ENCODE peak calls at places on chromosomes 5 and 9, in eight cellular contexts. One of them, this sample, is unnamed.

GRCh38 chr5:72882989-72883388 is 66.5 kb downstream of the TNPO1 start:
- DNase-seq in prostate gland: no peak
- DNase-seq in IMR-90: no peak
- DNase-seq in testis: no peak
- DNase-seq in transverse colon: no peak
- DNase-seq in A549: no peak
- DNase-seq in heart left ventricle: no peak
- DNase-seq in uterus: no peak
- DNase-seq in this sample: no peak

GRCh38 chr9:27351438-27351837 is 54.5 kb upstream of the EQTN start:
- DNase-seq in prostate gland: no peak
- DNase-seq in transverse colon: no peak
- DNase-seq in uterus: peak; percentile 81
- DNase-seq in testis: peak; percentile 75
- DNase-seq in A549: no peak
- DNase-seq in IMR-90: no peak
- DNase-seq in heart left ventricle: no peak
- DNase-seq in this sample: no peak

GRCh38 chr5:10438301-10438700 is 3.4 kb upstream of the ROPN1L start:
- DNase-seq in A549: no peak
- DNase-seq in uterus: no peak
- DNase-seq in heart left ventricle: no peak
- DNase-seq in prostate gland: no peak
- DNase-seq in testis: no peak
- DNase-seq in transverse colon: no peak
- DNase-seq in IMR-90: no peak
- DNase-seq in this sample: no peak

GRCh38 chr9:133786371-133786753 is 48.2 kb upstream of the SARDH start:
- DNase-seq in heart left ventricle: peak; percentile 46
- DNase-seq in testis: no peak
- DNase-seq in prostate gland: no peak
- DNase-seq in uterus: no peak
- DNase-seq in IMR-90: no peak
- DNase-seq in A549: no peak
- DNase-seq in transverse colon: peak; percentile 22
- DNase-seq in this sample: no peak

GRCh38 chr5:36881807-36882206 is 5.2 kb downstream of the NIPBL start:
- DNase-seq in transverse colon: no peak
- DNase-seq in uterus: no peak
- DNase-seq in A549: no peak
- DNase-seq in prostate gland: no peak
- DNase-seq in testis: no peak
- DNase-seq in IMR-90: no peak
- DNase-seq in heart left ventricle: no peak
- DNase-seq in this sample: no peak

GRCh38 chr5:57221049-57221568 is 47.2 kb downstream of the GPBP1 start:
- DNase-seq in heart left ventricle: no peak
- DNase-seq in uterus: no peak
- DNase-seq in testis: no peak
- DNase-seq in A549: peak; percentile 42
- DNase-seq in IMR-90: peak; percentile 65
- DNase-seq in prostate gland: peak; percentile 38
- DNase-seq in transverse colon: no peak
- DNase-seq in this sample: no peak

GRCh38 chr5:139664273-139664693 is 16.1 kb downstream of the CXXC5 start:
- DNase-seq in heart left ventricle: no peak
- DNase-seq in A549: no peak
- DNase-seq in uterus: no peak
- DNase-seq in transverse colon: no peak
- DNase-seq in prostate gland: no peak
- DNase-seq in IMR-90: no peak
- DNase-seq in testis: peak; percentile 47
- DNase-seq in this sample: no peak

GRCh38 chr9:133991211-133991921 is 758 bp downstream of the VAV2 start:
- DNase-seq in prostate gland: no peak
- DNase-seq in uterus: no peak
- DNase-seq in A549: no peak
- DNase-seq in IMR-90: no peak
- DNase-seq in heart left ventricle: no peak
- DNase-seq in testis: no peak
- DNase-seq in transverse colon: peak; percentile 29
- DNase-seq in this sample: no peak

DNA sequence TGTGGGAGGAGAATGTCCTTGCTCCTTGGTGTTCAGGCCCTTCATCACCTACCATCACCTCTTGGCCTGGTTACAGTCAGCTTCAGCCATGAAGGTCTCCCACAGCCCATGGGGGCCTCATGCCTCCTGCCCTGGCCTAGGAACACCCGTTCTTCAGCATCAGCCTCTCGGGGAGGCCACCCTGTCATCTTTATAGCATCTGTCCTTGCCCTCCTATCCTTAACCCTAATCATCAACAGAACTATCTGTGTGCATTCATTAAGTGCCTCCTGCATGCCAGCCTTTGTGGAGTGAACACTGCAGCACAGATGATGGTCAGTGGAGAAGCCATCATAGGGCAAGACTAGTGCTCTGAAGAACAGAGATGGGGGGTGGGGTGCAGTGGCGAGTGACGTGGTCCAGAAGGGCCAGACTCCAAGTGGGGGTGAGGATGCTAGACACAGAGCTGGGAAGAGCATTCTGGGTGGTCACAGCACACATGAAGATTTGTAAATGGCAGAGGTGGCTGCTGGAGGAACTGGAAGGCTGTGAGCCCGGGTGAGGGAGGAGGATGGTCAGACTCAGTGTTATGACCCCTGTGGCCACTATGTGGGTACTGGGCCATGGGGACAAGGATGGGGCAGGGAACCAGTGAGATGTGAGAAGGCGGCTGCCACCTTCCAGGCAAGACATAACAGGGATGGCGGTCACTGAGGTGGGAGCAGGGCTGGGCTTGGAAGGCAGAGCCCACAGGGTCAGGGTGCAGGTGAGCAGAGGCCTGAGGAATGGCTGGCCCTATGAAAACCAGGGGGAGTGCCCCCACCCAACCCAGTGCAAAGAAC is 3.6 kb upstream of the CARD19 start:
- DNase-seq in uterus: peak; percentile 15
- DNase-seq in transverse colon: peak; percentile 7
- DNase-seq in heart left ventricle: no peak
- DNase-seq in IMR-90: no peak
- DNase-seq in A549: no peak
- DNase-seq in prostate gland: no peak
- DNase-seq in testis: peak; percentile 10
- DNase-seq in this sample: no peak
- H3K27ac ChIP-seq in uterus: peak overlapping the region; percentile 63
- H3K27ac ChIP-seq in transverse colon: no peak overlapping the region
- H3K27ac ChIP-seq in heart left ventricle: peak overlapping the region; percentile 98
- H3K27ac ChIP-seq in IMR-90: peak overlapping the region; percentile 10
- H3K27ac ChIP-seq in A549: peak overlapping the region; percentile 70
- H3K27ac ChIP-seq in prostate gland: no peak overlapping the region
- H3K27ac ChIP-seq in testis: no peak overlapping the region
- H3K27ac ChIP-seq in this sample: peak overlapping the region; percentile 97

GRCh38 chr9:136676297-136676794 is 10.9 kb downstream of the AGPAT2 start:
- DNase-seq in uterus: no peak
- DNase-seq in transverse colon: no peak
- DNase-seq in IMR-90: no peak
- DNase-seq in prostate gland: no peak
- DNase-seq in A549: no peak
- DNase-seq in heart left ventricle: no peak
- DNase-seq in testis: no peak
- DNase-seq in this sample: no peak

GRCh38 chr9:136674786-136675349 is 12.2 kb downstream of the EGFL7 start:
- DNase-seq in uterus: peak; percentile 62
- DNase-seq in prostate gland: no peak
- DNase-seq in A549: no peak
- DNase-seq in transverse colon: peak; percentile 82
- DNase-seq in IMR-90: no peak
- DNase-seq in heart left ventricle: no peak
- DNase-seq in testis: no peak
- DNase-seq in this sample: peak; percentile 72

GRCh38 chr9:136676920-136677686 is 10.2 kb downstream of the AGPAT2 start:
- DNase-seq in heart left ventricle: no peak
- DNase-seq in uterus: no peak
- DNase-seq in IMR-90: no peak
- DNase-seq in prostate gland: no peak
- DNase-seq in A549: no peak
- DNase-seq in testis: no peak
- DNase-seq in transverse colon: no peak
- DNase-seq in this sample: no peak

GRCh38 chr9:136673970-136674785 is 11.5 kb downstream of the EGFL7 start:
- DNase-seq in testis: no peak
- DNase-seq in A549: no peak
- DNase-seq in uterus: no peak
- DNase-seq in transverse colon: no peak
- DNase-seq in IMR-90: no peak
- DNase-seq in heart left ventricle: no peak
- DNase-seq in prostate gland: no peak
- DNase-seq in this sample: no peak

DNA sequence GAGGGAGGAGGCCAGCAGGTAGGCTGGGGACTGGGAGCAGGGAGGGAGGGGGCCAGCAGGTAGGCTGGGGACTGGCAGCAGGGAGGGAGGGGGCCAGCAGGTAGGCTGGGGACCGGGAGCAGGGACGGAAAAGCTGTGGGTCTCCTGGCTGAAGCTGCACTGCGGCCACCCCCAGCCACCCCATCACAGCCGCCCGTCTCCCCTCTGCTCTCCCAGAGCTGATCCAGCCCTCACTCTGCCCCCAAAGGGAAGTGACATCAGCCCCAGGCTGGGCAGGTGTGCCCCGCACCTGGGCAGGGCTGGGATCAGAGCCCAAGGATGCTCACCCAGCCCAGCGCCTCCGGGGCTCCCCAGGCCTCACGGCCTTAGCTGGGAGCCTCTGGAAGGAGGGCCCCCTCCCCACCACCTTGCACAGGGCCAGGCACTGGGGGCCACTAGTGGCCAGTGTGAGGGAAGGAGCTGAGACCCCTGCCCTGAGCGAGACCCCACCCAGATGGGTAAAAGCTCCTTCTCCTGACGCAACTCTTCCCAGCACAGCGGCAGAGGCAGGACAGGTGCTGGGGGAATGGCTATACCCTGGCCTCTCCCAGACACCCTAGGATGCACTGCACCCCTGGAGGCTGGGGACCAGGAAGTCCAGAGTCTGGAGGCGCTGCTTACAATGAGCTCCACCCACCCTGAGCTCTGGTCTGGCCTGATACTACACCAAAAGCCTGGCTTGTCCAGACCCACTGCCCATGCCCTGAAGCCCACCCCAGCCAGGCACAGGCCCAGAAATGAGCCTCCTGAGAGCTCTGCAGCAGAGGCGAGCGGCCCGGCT is 11.6 kb downstream of the AGPAT2 start:
- DNase-seq in testis: no peak
- DNase-seq in A549: no peak
- DNase-seq in uterus: no peak
- DNase-seq in heart left ventricle: no peak
- DNase-seq in IMR-90: no peak
- DNase-seq in prostate gland: no peak
- DNase-seq in transverse colon: no peak
- DNase-seq in this sample: no peak
- TF ChIP-seq POLR2A in testis: no peak
- TF ChIP-seq POLR2A in A549: no peak
- TF ChIP-seq POLR2A in uterus: no peak
- TF ChIP-seq POLR2A in heart left ventricle: no peak
- TF ChIP-seq POLR2A in IMR-90: no peak
- TF ChIP-seq POLR2A in prostate gland: no peak
- TF ChIP-seq POLR2A in transverse colon: no peak
- TF ChIP-seq POLR2A in this sample: no peak

DNA sequence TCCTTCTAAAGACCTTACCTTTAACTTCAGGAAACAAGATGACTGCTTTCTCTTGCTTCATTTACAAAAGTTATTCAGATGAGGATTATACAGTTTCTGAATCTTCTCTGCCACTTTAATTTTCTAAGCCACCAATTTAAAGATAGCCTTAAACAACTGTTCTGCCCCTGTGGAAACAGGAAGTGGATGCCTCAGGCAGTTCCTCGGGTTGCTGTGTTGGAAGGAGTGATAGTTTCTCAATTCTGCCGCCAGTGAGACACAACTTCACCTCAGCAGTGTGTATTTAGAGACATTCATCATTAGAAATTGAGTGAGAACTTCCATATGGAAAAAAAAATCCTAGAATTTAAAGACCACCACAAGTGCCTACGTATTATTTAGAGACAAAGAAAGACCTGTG is 475.1 kb upstream of the WWC1 start:
- DNase-seq in A549: no peak
- DNase-seq in prostate gland: no peak
- DNase-seq in heart left ventricle: no peak
- DNase-seq in uterus: no peak
- DNase-seq in IMR-90: peak; percentile 6
- DNase-seq in testis: no peak
- DNase-seq in transverse colon: no peak
- DNase-seq in this sample: no peak
- H3K27ac ChIP-seq in A549: no peak overlapping the region
- H3K27ac ChIP-seq in prostate gland: no peak overlapping the region
- H3K27ac ChIP-seq in heart left ventricle: no peak overlapping the region
- H3K27ac ChIP-seq in uterus: no peak overlapping the region
- H3K27ac ChIP-seq in IMR-90: no peak overlapping the region
- H3K27ac ChIP-seq in testis: no peak overlapping the region
- H3K27ac ChIP-seq in transverse colon: no peak overlapping the region
- H3K27ac ChIP-seq in this sample: no peak overlapping the region

GRCh38 chr9:92236465-92236864 is 57.0 kb downstream of the IARS1 start:
- DNase-seq in A549: no peak
- DNase-seq in IMR-90: no peak
- DNase-seq in testis: no peak
- DNase-seq in prostate gland: no peak
- DNase-seq in heart left ventricle: no peak
- DNase-seq in uterus: no peak
- DNase-seq in transverse colon: no peak
- DNase-seq in this sample: no peak

GRCh38 chr9:92234503-92234902 is 59.0 kb downstream of the IARS1 start:
- DNase-seq in heart left ventricle: no peak
- DNase-seq in uterus: no peak
- DNase-seq in prostate gland: no peak
- DNase-seq in IMR-90: no peak
- DNase-seq in A549: no peak
- DNase-seq in testis: no peak
- DNase-seq in transverse colon: no peak
- DNase-seq in this sample: no peak

GRCh38 chr9:92228628-92229027 is 64.9 kb downstream of the IARS1 start:
- DNase-seq in uterus: no peak
- DNase-seq in prostate gland: no peak
- DNase-seq in testis: no peak
- DNase-seq in heart left ventricle: no peak
- DNase-seq in transverse colon: no peak
- DNase-seq in A549: no peak
- DNase-seq in IMR-90: no peak
- DNase-seq in this sample: no peak

GRCh38 chr9:92236915-92237314 is 56.6 kb downstream of the IARS1 start:
- DNase-seq in A549: no peak
- DNase-seq in testis: no peak
- DNase-seq in heart left ventricle: no peak
- DNase-seq in prostate gland: no peak
- DNase-seq in transverse colon: no peak
- DNase-seq in IMR-90: no peak
- DNase-seq in uterus: no peak
- DNase-seq in this sample: no peak

DNA sequence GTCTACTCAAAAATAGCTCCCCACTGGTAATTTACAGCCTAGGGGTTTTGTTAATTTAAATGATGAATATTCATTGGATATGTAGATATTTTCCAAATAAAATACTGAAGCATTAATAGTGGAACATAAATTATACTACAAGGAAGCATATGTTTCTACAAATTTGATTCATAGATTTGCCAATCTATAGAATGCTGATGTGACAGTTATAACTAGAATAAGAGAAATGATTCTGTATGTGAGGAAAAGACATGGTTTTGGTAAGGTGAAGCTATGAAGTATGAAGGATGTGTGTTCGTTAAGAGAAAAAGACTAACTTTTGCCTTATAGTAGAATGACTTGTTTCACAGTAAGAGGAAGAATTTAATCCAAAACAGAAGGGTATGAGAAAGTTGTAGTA is 61.3 kb downstream of the IARS1 start:
- DNase-seq in A549: no peak
- DNase-seq in heart left ventricle: no peak
- DNase-seq in transverse colon: no peak
- DNase-seq in IMR-90: no peak
- DNase-seq in uterus: no peak
- DNase-seq in prostate gland: no peak
- DNase-seq in testis: no peak
- DNase-seq in this sample: no peak
- TF ChIP-seq POLR2A in A549: no peak
- TF ChIP-seq POLR2A in heart left ventricle: no peak
- TF ChIP-seq POLR2A in transverse colon: no peak
- TF ChIP-seq POLR2A in IMR-90: no peak
- TF ChIP-seq POLR2A in uterus: no peak
- TF ChIP-seq POLR2A in prostate gland: no peak
- TF ChIP-seq POLR2A in testis: no peak
- TF ChIP-seq POLR2A in this sample: no peak